ENCODE peak calls at places on chromosomes 2 and 18, in seven cellular contexts. L, M, T, K, X, Y and B are unnamed samples.

GRCh38 chr18:10715791-10716190 is 190.0 kb downstream of the NAPG start:
- DNase-seq in T (no peak), K (peak), X (no peak), Y (no peak), M (no peak), L (no peak), B (no peak)

GRCh38 chr2:30487603-30488002 is 40.6 kb downstream of the LCLAT1 start:
- DNase-seq in K (no peak), T (no peak), M (no peak), X (no peak), Y (no peak), L (no peak), B (no peak)

GRCh38 chr2:55511508-55512124 is 7.9 kb upstream of the CFAP36 start:
- DNase-seq in M (no peak), Y (peak), X (no peak), L (peak), K (peak), T (peak), B (no peak)

GRCh38 chr18:35661483-35662146 is 80.1 kb downstream of the GALNT1 start:
- DNase-seq in Y (no peak), K (peak), M (no peak), X (no peak), T (peak), L (peak), B (no peak)

GRCh38 chr2:61135510-61135909 is 26.5 kb upstream of the C2orf74 start:
- DNase-seq in T (no peak), X (no peak), K (peak), Y (no peak), L (no peak), M (no peak), B (no peak)

GRCh38 chr18:29873211-29873610 is 1169.3 kb downstream of the DSC3 start:
- DNase-seq in Y (no peak), X (no peak), T (no peak), M (no peak), L (no peak), K (no peak), B (no peak)

GRCh38 chr18:21912339-21913239 is 172.0 kb downstream of the MIB1 start:
- DNase-seq in X (no peak), T (no peak), M (no peak), L (no peak), Y (no peak), K (no peak), B (no peak)

GRCh38 chr2:41199320-41199719 is 747.4 kb upstream of the SLC8A1 start:
- DNase-seq in M (no peak), X (no peak), T (no peak), Y (no peak), K (no peak), L (no peak), B (no peak)

GRCh38 chr18:24704921-24705620 is 244.6 kb downstream of the HRH4 start:
- DNase-seq in X (no peak), K (peak), T (peak), L (peak), M (no peak), Y (peak), B (no peak)

GRCh38 chr2:226791056-226791486 is 8.5 kb downstream of the IRS1 start:
- DNase-seq in K (peak), M (no peak), X (peak), T (peak), L (no peak), Y (peak), B (peak)

GRCh38 chr2:2729246-2729645 is 398.2 kb upstream of the MYT1L start:
- DNase-seq in M (no peak), L (no peak), T (no peak), Y (no peak), X (no peak), K (no peak), B (no peak)

GRCh38 chr2:30105556-30105955 is 41.3 kb upstream of the YPEL5 start:
- DNase-seq in L (no peak), M (no peak), K (no peak), T (no peak), Y (no peak), X (no peak), B (no peak)

GRCh38 chr2:187349328-187349944 is 98.6 kb downstream of the CALCRL start:
- DNase-seq in K (peak), T (no peak), M (no peak), X (no peak), L (no peak), Y (no peak), B (no peak)

GRCh38 chr2:44107086-44107740 is 61.5 kb upstream of the PPM1B start:
- DNase-seq in M (no peak), T (no peak), L (no peak), K (no peak), X (no peak), Y (no peak), B (no peak)

GRCh38 chr2:73931531-73932500 is 5.1 kb downstream of the DGUOK start:
- DNase-seq in Y (no peak), X (no peak), M (no peak), L (no peak), K (no peak), T (no peak), B (no peak)

GRCh38 chr2:134319581-134320246 is 65.8 kb downstream of the MGAT5 start:
- DNase-seq in M (no peak), Y (no peak), L (no peak), T (no peak), K (no peak), X (no peak), B (no peak)

GRCh38 chr2:31327505-31327904 is 87.0 kb downstream of the XDH start:
- DNase-seq in K (no peak), X (no peak), T (no peak), L (no peak), M (no peak), Y (no peak), B (no peak)

GRCh38 chr2:128602038-128602698 is 283.5 kb upstream of the HS6ST1 start:
- DNase-seq in Y (no peak), M (no peak), X (no peak), T (no peak), L (no peak), K (no peak), B (no peak)